ENCODE peak calls at places on chromosomes 3 and 15, in ten cellular contexts. One of them, this sample, is unnamed.

GRCh38 chr3:67083277-67083676 is 85.2 kb downstream of the KBTBD8 start:
- DNase-seq in Right ventricle myocardium superior: no peak
- DNase-seq in activated naive CD4-positive, alpha-beta T cell treated with anti-CD3 and anti-CD28 coated beads, Interleukin-2, amount 50 U/mL, for 72 hours: no peak
- DNase-seq in ovary: no peak
- DNase-seq in GM10248: no peak
- DNase-seq in substantia nigra: no peak
- DNase-seq in stimulated activated naive CD8-positive, alpha-beta T cell treated with anti-CD3 and anti-CD28 coated beads, Interleukin-15, amount 100 ng/mL, for 72 hours: peak
- DNase-seq in brain microvascular endothelial cell: peak
- DNase-seq in T-cell: peak
- DNase-seq in retina: no peak
- DNase-seq in this sample: peak

GRCh38 chr3:98259707-98260106 is 4.3 kb upstream of the OR5H6 start:
- DNase-seq in Right ventricle myocardium superior: no peak
- DNase-seq in activated naive CD4-positive, alpha-beta T cell treated with anti-CD3 and anti-CD28 coated beads, Interleukin-2, amount 50 U/mL, for 72 hours: no peak
- DNase-seq in ovary: no peak
- DNase-seq in GM10248: no peak
- DNase-seq in substantia nigra: no peak
- DNase-seq in stimulated activated naive CD8-positive, alpha-beta T cell treated with anti-CD3 and anti-CD28 coated beads, Interleukin-15, amount 100 ng/mL, for 72 hours: no peak
- DNase-seq in brain microvascular endothelial cell: no peak
- DNase-seq in T-cell: no peak
- DNase-seq in retina: no peak
- DNase-seq in this sample: no peak

GRCh38 chr3:147758786-147759185 is 349.6 kb downstream of the ZIC1 start:
- DNase-seq in Right ventricle myocardium superior: no peak
- DNase-seq in activated naive CD4-positive, alpha-beta T cell treated with anti-CD3 and anti-CD28 coated beads, Interleukin-2, amount 50 U/mL, for 72 hours: no peak
- DNase-seq in ovary: no peak
- DNase-seq in GM10248: no peak
- DNase-seq in substantia nigra: no peak
- DNase-seq in stimulated activated naive CD8-positive, alpha-beta T cell treated with anti-CD3 and anti-CD28 coated beads, Interleukin-15, amount 100 ng/mL, for 72 hours: no peak
- DNase-seq in brain microvascular endothelial cell: no peak
- DNase-seq in T-cell: no peak
- DNase-seq in retina: no peak
- DNase-seq in this sample: no peak

GRCh38 chr3:179163503-179163902 is 15.3 kb downstream of the PIK3CA start:
- DNase-seq in Right ventricle myocardium superior: no peak
- DNase-seq in activated naive CD4-positive, alpha-beta T cell treated with anti-CD3 and anti-CD28 coated beads, Interleukin-2, amount 50 U/mL, for 72 hours: no peak
- DNase-seq in ovary: no peak
- DNase-seq in GM10248: no peak
- DNase-seq in substantia nigra: no peak
- DNase-seq in stimulated activated naive CD8-positive, alpha-beta T cell treated with anti-CD3 and anti-CD28 coated beads, Interleukin-15, amount 100 ng/mL, for 72 hours: no peak
- DNase-seq in brain microvascular endothelial cell: no peak
- DNase-seq in T-cell: no peak
- DNase-seq in retina: no peak
- DNase-seq in this sample: no peak

GRCh38 chr15:47384316-47384715 is 333.0 kb upstream of the SEMA6D start:
- DNase-seq in Right ventricle myocardium superior: peak
- DNase-seq in activated naive CD4-positive, alpha-beta T cell treated with anti-CD3 and anti-CD28 coated beads, Interleukin-2, amount 50 U/mL, for 72 hours: no peak
- DNase-seq in ovary: peak
- DNase-seq in GM10248: no peak
- DNase-seq in substantia nigra: no peak
- DNase-seq in stimulated activated naive CD8-positive, alpha-beta T cell treated with anti-CD3 and anti-CD28 coated beads, Interleukin-15, amount 100 ng/mL, for 72 hours: no peak
- DNase-seq in brain microvascular endothelial cell: peak
- DNase-seq in T-cell: no peak
- DNase-seq in retina: peak
- DNase-seq in this sample: no peak

GRCh38 chr3:147462856-147463255 is 53.7 kb downstream of the ZIC1 start:
- DNase-seq in Right ventricle myocardium superior: no peak
- DNase-seq in activated naive CD4-positive, alpha-beta T cell treated with anti-CD3 and anti-CD28 coated beads, Interleukin-2, amount 50 U/mL, for 72 hours: no peak
- DNase-seq in ovary: no peak
- DNase-seq in GM10248: no peak
- DNase-seq in substantia nigra: no peak
- DNase-seq in stimulated activated naive CD8-positive, alpha-beta T cell treated with anti-CD3 and anti-CD28 coated beads, Interleukin-15, amount 100 ng/mL, for 72 hours: no peak
- DNase-seq in brain microvascular endothelial cell: no peak
- DNase-seq in T-cell: no peak
- DNase-seq in retina: no peak
- DNase-seq in this sample: no peak

GRCh38 chr3:73716418-73716817 is 91.7 kb upstream of the PDZRN3 start:
- DNase-seq in Right ventricle myocardium superior: no peak
- DNase-seq in activated naive CD4-positive, alpha-beta T cell treated with anti-CD3 and anti-CD28 coated beads, Interleukin-2, amount 50 U/mL, for 72 hours: no peak
- DNase-seq in ovary: no peak
- DNase-seq in GM10248: no peak
- DNase-seq in substantia nigra: no peak
- DNase-seq in stimulated activated naive CD8-positive, alpha-beta T cell treated with anti-CD3 and anti-CD28 coated beads, Interleukin-15, amount 100 ng/mL, for 72 hours: no peak
- DNase-seq in brain microvascular endothelial cell: no peak
- DNase-seq in T-cell: no peak
- DNase-seq in retina: no peak
- DNase-seq in this sample: no peak

GRCh38 chr3:43770426-43771103 is 79.8 kb downstream of the ABHD5 start:
- DNase-seq in Right ventricle myocardium superior: peak
- DNase-seq in activated naive CD4-positive, alpha-beta T cell treated with anti-CD3 and anti-CD28 coated beads, Interleukin-2, amount 50 U/mL, for 72 hours: no peak
- DNase-seq in ovary: no peak
- DNase-seq in GM10248: no peak
- DNase-seq in substantia nigra: no peak
- DNase-seq in stimulated activated naive CD8-positive, alpha-beta T cell treated with anti-CD3 and anti-CD28 coated beads, Interleukin-15, amount 100 ng/mL, for 72 hours: no peak
- DNase-seq in brain microvascular endothelial cell: peak
- DNase-seq in T-cell: peak
- DNase-seq in retina: peak
- DNase-seq in this sample: no peak

GRCh38 chr3:130894873-130895330 is 1.0 kb downstream of the ATP2C1 start:
- DNase-seq in Right ventricle myocardium superior: no peak
- DNase-seq in activated naive CD4-positive, alpha-beta T cell treated with anti-CD3 and anti-CD28 coated beads, Interleukin-2, amount 50 U/mL, for 72 hours: no peak
- DNase-seq in ovary: no peak
- DNase-seq in GM10248: no peak
- DNase-seq in substantia nigra: no peak
- DNase-seq in stimulated activated naive CD8-positive, alpha-beta T cell treated with anti-CD3 and anti-CD28 coated beads, Interleukin-15, amount 100 ng/mL, for 72 hours: no peak
- DNase-seq in brain microvascular endothelial cell: no peak
- DNase-seq in T-cell: no peak
- DNase-seq in retina: no peak
- DNase-seq in this sample: no peak

GRCh38 chr3:182342252-182342651 is 451.1 kb upstream of the ATP11B start:
- DNase-seq in Right ventricle myocardium superior: no peak
- DNase-seq in activated naive CD4-positive, alpha-beta T cell treated with anti-CD3 and anti-CD28 coated beads, Interleukin-2, amount 50 U/mL, for 72 hours: no peak
- DNase-seq in ovary: no peak
- DNase-seq in GM10248: no peak
- DNase-seq in substantia nigra: no peak
- DNase-seq in stimulated activated naive CD8-positive, alpha-beta T cell treated with anti-CD3 and anti-CD28 coated beads, Interleukin-15, amount 100 ng/mL, for 72 hours: no peak
- DNase-seq in brain microvascular endothelial cell: no peak
- DNase-seq in T-cell: no peak
- DNase-seq in retina: no peak
- DNase-seq in this sample: no peak

GRCh38 chr3:152339881-152340505 is 71.3 kb downstream of the MBNL1 start:
- DNase-seq in Right ventricle myocardium superior: no peak
- DNase-seq in activated naive CD4-positive, alpha-beta T cell treated with anti-CD3 and anti-CD28 coated beads, Interleukin-2, amount 50 U/mL, for 72 hours: no peak
- DNase-seq in ovary: no peak
- DNase-seq in GM10248: no peak
- DNase-seq in substantia nigra: no peak
- DNase-seq in stimulated activated naive CD8-positive, alpha-beta T cell treated with anti-CD3 and anti-CD28 coated beads, Interleukin-15, amount 100 ng/mL, for 72 hours: no peak
- DNase-seq in brain microvascular endothelial cell: no peak
- DNase-seq in T-cell: no peak
- DNase-seq in retina: no peak
- DNase-seq in this sample: no peak

GRCh38 chr3:45870099-45870498 is 16.2 kb upstream of the CCR9 start:
- DNase-seq in Right ventricle myocardium superior: no peak
- DNase-seq in activated naive CD4-positive, alpha-beta T cell treated with anti-CD3 and anti-CD28 coated beads, Interleukin-2, amount 50 U/mL, for 72 hours: no peak
- DNase-seq in ovary: no peak
- DNase-seq in GM10248: no peak
- DNase-seq in substantia nigra: no peak
- DNase-seq in stimulated activated naive CD8-positive, alpha-beta T cell treated with anti-CD3 and anti-CD28 coated beads, Interleukin-15, amount 100 ng/mL, for 72 hours: peak
- DNase-seq in brain microvascular endothelial cell: no peak
- DNase-seq in T-cell: peak
- DNase-seq in retina: no peak
- DNase-seq in this sample: no peak

GRCh38 chr3:132659000-132659369 is 624 bp downstream of the ACAD11 start:
- DNase-seq in Right ventricle myocardium superior: no peak
- DNase-seq in activated naive CD4-positive, alpha-beta T cell treated with anti-CD3 and anti-CD28 coated beads, Interleukin-2, amount 50 U/mL, for 72 hours: no peak
- DNase-seq in ovary: no peak
- DNase-seq in GM10248: no peak
- DNase-seq in substantia nigra: no peak
- DNase-seq in stimulated activated naive CD8-positive, alpha-beta T cell treated with anti-CD3 and anti-CD28 coated beads, Interleukin-15, amount 100 ng/mL, for 72 hours: no peak
- DNase-seq in brain microvascular endothelial cell: no peak
- DNase-seq in T-cell: no peak
- DNase-seq in retina: no peak
- DNase-seq in this sample: no peak

GRCh38 chr15:66675456-66675855 is 26.6 kb upstream of the SMAD6 start:
- DNase-seq in Right ventricle myocardium superior: no peak
- DNase-seq in activated naive CD4-positive, alpha-beta T cell treated with anti-CD3 and anti-CD28 coated beads, Interleukin-2, amount 50 U/mL, for 72 hours: no peak
- DNase-seq in ovary: no peak
- DNase-seq in GM10248: no peak
- DNase-seq in substantia nigra: no peak
- DNase-seq in stimulated activated naive CD8-positive, alpha-beta T cell treated with anti-CD3 and anti-CD28 coated beads, Interleukin-15, amount 100 ng/mL, for 72 hours: no peak
- DNase-seq in brain microvascular endothelial cell: no peak
- DNase-seq in T-cell: no peak
- DNase-seq in retina: no peak
- DNase-seq in this sample: no peak

GRCh38 chr3:66199089-66199473 is 21.7 kb upstream of the SLC25A26 start:
- DNase-seq in Right ventricle myocardium superior: no peak
- DNase-seq in activated naive CD4-positive, alpha-beta T cell treated with anti-CD3 and anti-CD28 coated beads, Interleukin-2, amount 50 U/mL, for 72 hours: no peak
- DNase-seq in ovary: no peak
- DNase-seq in GM10248: no peak
- DNase-seq in substantia nigra: no peak
- DNase-seq in stimulated activated naive CD8-positive, alpha-beta T cell treated with anti-CD3 and anti-CD28 coated beads, Interleukin-15, amount 100 ng/mL, for 72 hours: no peak
- DNase-seq in brain microvascular endothelial cell: no peak
- DNase-seq in T-cell: no peak
- DNase-seq in retina: no peak
- DNase-seq in this sample: no peak

GRCh38 chr3:34146596-34146995 is 348.2 kb downstream of the PDCD6IP start:
- DNase-seq in Right ventricle myocardium superior: no peak
- DNase-seq in activated naive CD4-positive, alpha-beta T cell treated with anti-CD3 and anti-CD28 coated beads, Interleukin-2, amount 50 U/mL, for 72 hours: no peak
- DNase-seq in ovary: no peak
- DNase-seq in GM10248: no peak
- DNase-seq in substantia nigra: no peak
- DNase-seq in stimulated activated naive CD8-positive, alpha-beta T cell treated with anti-CD3 and anti-CD28 coated beads, Interleukin-15, amount 100 ng/mL, for 72 hours: no peak
- DNase-seq in brain microvascular endothelial cell: no peak
- DNase-seq in T-cell: no peak
- DNase-seq in retina: no peak
- DNase-seq in this sample: no peak

GRCh38 chr3:107861904-107862303 is 228.9 kb downstream of the CD47 start:
- DNase-seq in Right ventricle myocardium superior: no peak
- DNase-seq in activated naive CD4-positive, alpha-beta T cell treated with anti-CD3 and anti-CD28 coated beads, Interleukin-2, amount 50 U/mL, for 72 hours: no peak
- DNase-seq in ovary: no peak
- DNase-seq in GM10248: no peak
- DNase-seq in substantia nigra: no peak
- DNase-seq in stimulated activated naive CD8-positive, alpha-beta T cell treated with anti-CD3 and anti-CD28 coated beads, Interleukin-15, amount 100 ng/mL, for 72 hours: no peak
- DNase-seq in brain microvascular endothelial cell: no peak
- DNase-seq in T-cell: no peak
- DNase-seq in retina: no peak
- DNase-seq in this sample: no peak

GRCh38 chr3:108406661-108407206 is 103.7 kb downstream of the MYH15 start:
- DNase-seq in Right ventricle myocardium superior: no peak
- DNase-seq in activated naive CD4-positive, alpha-beta T cell treated with anti-CD3 and anti-CD28 coated beads, Interleukin-2, amount 50 U/mL, for 72 hours: no peak
- DNase-seq in ovary: no peak
- DNase-seq in GM10248: peak
- DNase-seq in substantia nigra: no peak
- DNase-seq in stimulated activated naive CD8-positive, alpha-beta T cell treated with anti-CD3 and anti-CD28 coated beads, Interleukin-15, amount 100 ng/mL, for 72 hours: peak
- DNase-seq in brain microvascular endothelial cell: peak
- DNase-seq in T-cell: peak
- DNase-seq in retina: peak
- DNase-seq in this sample: peak

GRCh38 chr3:130490246-130490645 is 26.7 kb upstream of the COL6A6 start:
- DNase-seq in Right ventricle myocardium superior: no peak
- DNase-seq in activated naive CD4-positive, alpha-beta T cell treated with anti-CD3 and anti-CD28 coated beads, Interleukin-2, amount 50 U/mL, for 72 hours: no peak
- DNase-seq in ovary: no peak
- DNase-seq in GM10248: no peak
- DNase-seq in substantia nigra: no peak
- DNase-seq in stimulated activated naive CD8-positive, alpha-beta T cell treated with anti-CD3 and anti-CD28 coated beads, Interleukin-15, amount 100 ng/mL, for 72 hours: no peak
- DNase-seq in brain microvascular endothelial cell: no peak
- DNase-seq in T-cell: no peak
- DNase-seq in retina: no peak
- DNase-seq in this sample: no peak

GRCh38 chr3:29695201-29695904 is 414.5 kb downstream of the RBMS3 start:
- DNase-seq in Right ventricle myocardium superior: no peak
- DNase-seq in activated naive CD4-positive, alpha-beta T cell treated with anti-CD3 and anti-CD28 coated beads, Interleukin-2, amount 50 U/mL, for 72 hours: no peak
- DNase-seq in ovary: no peak
- DNase-seq in GM10248: no peak
- DNase-seq in substantia nigra: no peak
- DNase-seq in stimulated activated naive CD8-positive, alpha-beta T cell treated with anti-CD3 and anti-CD28 coated beads, Interleukin-15, amount 100 ng/mL, for 72 hours: no peak
- DNase-seq in brain microvascular endothelial cell: peak
- DNase-seq in T-cell: no peak
- DNase-seq in retina: no peak
- DNase-seq in this sample: no peak

GRCh38 chr3:150461399-150461798 is 53.3 kb downstream of the TSC22D2 start:
- DNase-seq in Right ventricle myocardium superior: no peak
- DNase-seq in activated naive CD4-positive, alpha-beta T cell treated with anti-CD3 and anti-CD28 coated beads, Interleukin-2, amount 50 U/mL, for 72 hours: no peak
- DNase-seq in ovary: no peak
- DNase-seq in GM10248: no peak
- DNase-seq in substantia nigra: no peak
- DNase-seq in stimulated activated naive CD8-positive, alpha-beta T cell treated with anti-CD3 and anti-CD28 coated beads, Interleukin-15, amount 100 ng/mL, for 72 hours: no peak
- DNase-seq in brain microvascular endothelial cell: no peak
- DNase-seq in T-cell: no peak
- DNase-seq in retina: no peak
- DNase-seq in this sample: no peak

GRCh38 chr15:57510647-57511046 is 81.1 kb upstream of the MYZAP start:
- DNase-seq in Right ventricle myocardium superior: peak
- DNase-seq in activated naive CD4-positive, alpha-beta T cell treated with anti-CD3 and anti-CD28 coated beads, Interleukin-2, amount 50 U/mL, for 72 hours: no peak
- DNase-seq in ovary: no peak
- DNase-seq in GM10248: no peak
- DNase-seq in substantia nigra: no peak
- DNase-seq in stimulated activated naive CD8-positive, alpha-beta T cell treated with anti-CD3 and anti-CD28 coated beads, Interleukin-15, amount 100 ng/mL, for 72 hours: no peak
- DNase-seq in brain microvascular endothelial cell: peak
- DNase-seq in T-cell: no peak
- DNase-seq in retina: no peak
- DNase-seq in this sample: no peak

This sample was measured in GM19239.